ENCODE peak calls at places on chromosomes 11 and 22, in ten cellular contexts. One of them, this sample, is unnamed.
A peak's percentile ranks its signal among the peaks of the same experiment; 100 is the strongest.

GRCh38 chr22:48517039-48518030 is 1310.3 kb downstream of the BRD1 start:
- DNase-seq in sigmoid colon: peak; percentile 80
- DNase-seq in suprapubic skin: no peak
- DNase-seq in esophagus muscularis mucosa: no peak
- DNase-seq in breast epithelium: no peak
- DNase-seq in spleen: no peak
- DNase-seq in K562: no peak
- DNase-seq in prostate gland: no peak
- DNase-seq in transverse colon: no peak
- DNase-seq in HCT116: no peak
- DNase-seq in this sample: no peak

GRCh38 chr11:2362414-2362813 is 14.7 kb upstream of the CD81 start:
- DNase-seq in sigmoid colon: no peak
- DNase-seq in suprapubic skin: no peak
- DNase-seq in esophagus muscularis mucosa: no peak
- DNase-seq in breast epithelium: peak; percentile 34
- DNase-seq in spleen: no peak
- DNase-seq in K562: no peak
- DNase-seq in prostate gland: no peak
- DNase-seq in transverse colon: no peak
- DNase-seq in HCT116: no peak
- DNase-seq in this sample: no peak

GRCh38 chr11:28058333-28058732 is 49.6 kb downstream of the KIF18A start:
- DNase-seq in sigmoid colon: no peak
- DNase-seq in suprapubic skin: no peak
- DNase-seq in esophagus muscularis mucosa: no peak
- DNase-seq in breast epithelium: no peak
- DNase-seq in spleen: no peak
- DNase-seq in K562: no peak
- DNase-seq in prostate gland: no peak
- DNase-seq in transverse colon: no peak
- DNase-seq in HCT116: no peak
- DNase-seq in this sample: no peak

GRCh38 chr11:130720232-130720787 is 196.0 kb downstream of the SNX19 start:
- DNase-seq in sigmoid colon: no peak
- DNase-seq in suprapubic skin: no peak
- DNase-seq in esophagus muscularis mucosa: peak; percentile 89
- DNase-seq in breast epithelium: no peak
- DNase-seq in spleen: no peak
- DNase-seq in K562: no peak
- DNase-seq in prostate gland: no peak
- DNase-seq in transverse colon: no peak
- DNase-seq in HCT116: no peak
- DNase-seq in this sample: no peak

GRCh38 chr11:109490953-109491733 is 69.2 kb downstream of the C11orf87 start:
- DNase-seq in sigmoid colon: no peak
- DNase-seq in suprapubic skin: no peak
- DNase-seq in esophagus muscularis mucosa: no peak
- DNase-seq in breast epithelium: no peak
- DNase-seq in spleen: no peak
- DNase-seq in K562: no peak
- DNase-seq in prostate gland: no peak
- DNase-seq in transverse colon: no peak
- DNase-seq in HCT116: no peak
- DNase-seq in this sample: no peak

GRCh38 chr11:69658606-69659450 is 16.3 kb downstream of the LTO1 start:
- DNase-seq in sigmoid colon: no peak
- DNase-seq in suprapubic skin: peak; percentile 33
- DNase-seq in esophagus muscularis mucosa: no peak
- DNase-seq in breast epithelium: no peak
- DNase-seq in spleen: peak; percentile 57
- DNase-seq in K562: no peak
- DNase-seq in prostate gland: no peak
- DNase-seq in transverse colon: no peak
- DNase-seq in HCT116: no peak
- DNase-seq in this sample: no peak

GRCh38 chr11:34192481-34193401 is 87.3 kb downstream of the NAT10 start:
- DNase-seq in sigmoid colon: peak; percentile 86
- DNase-seq in suprapubic skin: peak; percentile 80
- DNase-seq in esophagus muscularis mucosa: no peak
- DNase-seq in breast epithelium: no peak
- DNase-seq in spleen: no peak
- DNase-seq in K562: no peak
- DNase-seq in prostate gland: peak; percentile 38
- DNase-seq in transverse colon: peak; percentile 28
- DNase-seq in HCT116: peak; percentile 60
- DNase-seq in this sample: no peak

GRCh38 chr11:47391077-47391583 is 12.8 kb upstream of the SPI1 start:
- DNase-seq in sigmoid colon: peak; percentile 77
- DNase-seq in suprapubic skin: peak; percentile 74
- DNase-seq in esophagus muscularis mucosa: no peak
- DNase-seq in breast epithelium: no peak
- DNase-seq in spleen: peak; percentile 91
- DNase-seq in K562: no peak
- DNase-seq in prostate gland: no peak
- DNase-seq in transverse colon: no peak
- DNase-seq in HCT116: no peak
- DNase-seq in this sample: no peak

GRCh38 chr11:71931245-71931602 is 2.4 kb downstream of the RNF121 start:
- DNase-seq in sigmoid colon: no peak
- DNase-seq in suprapubic skin: no peak
- DNase-seq in esophagus muscularis mucosa: no peak
- DNase-seq in breast epithelium: no peak
- DNase-seq in spleen: no peak
- DNase-seq in K562: no peak
- DNase-seq in prostate gland: no peak
- DNase-seq in transverse colon: no peak
- DNase-seq in HCT116: no peak
- DNase-seq in this sample: no peak

GRCh38 chr11:71930556-71931244 is 1.9 kb downstream of the RNF121 start:
- DNase-seq in sigmoid colon: no peak
- DNase-seq in suprapubic skin: no peak
- DNase-seq in esophagus muscularis mucosa: no peak
- DNase-seq in breast epithelium: no peak
- DNase-seq in spleen: no peak
- DNase-seq in K562: no peak
- DNase-seq in prostate gland: no peak
- DNase-seq in transverse colon: no peak
- DNase-seq in HCT116: no peak
- DNase-seq in this sample: no peak

GRCh38 chr11:71928739-71929443 is at the start of gene RNF121:
- DNase-seq in sigmoid colon: peak; percentile 98
- DNase-seq in suprapubic skin: peak; percentile 98
- DNase-seq in esophagus muscularis mucosa: peak; percentile 99
- DNase-seq in breast epithelium: peak; percentile 98
- DNase-seq in spleen: peak; percentile 99
- DNase-seq in K562: peak; percentile 96
- DNase-seq in prostate gland: peak; percentile 97
- DNase-seq in transverse colon: peak; percentile 98
- DNase-seq in HCT116: peak; percentile 91
- DNase-seq in this sample: peak; percentile 96

GRCh38 chr11:71929491-71929890 is 645 bp downstream of the RNF121 start:
- DNase-seq in sigmoid colon: no peak
- DNase-seq in suprapubic skin: no peak
- DNase-seq in esophagus muscularis mucosa: no peak
- DNase-seq in breast epithelium: no peak
- DNase-seq in spleen: no peak
- DNase-seq in K562: no peak
- DNase-seq in prostate gland: no peak
- DNase-seq in transverse colon: no peak
- DNase-seq in HCT116: no peak
- DNase-seq in this sample: no peak

GRCh38 chr11:71927813-71928738 is at the start of gene XNDC1N:
- DNase-seq in sigmoid colon: peak; percentile 86
- DNase-seq in suprapubic skin: peak; percentile 78
- DNase-seq in esophagus muscularis mucosa: peak; percentile 93
- DNase-seq in breast epithelium: peak; percentile 60
- DNase-seq in spleen: peak; percentile 91
- DNase-seq in K562: peak; percentile 80
- DNase-seq in prostate gland: peak; percentile 77
- DNase-seq in transverse colon: peak; percentile 40
- DNase-seq in HCT116: peak; percentile 86
- DNase-seq in this sample: no peak
- TF ChIP-seq POLR2AphosphoS5 in sigmoid colon: no peak
- TF ChIP-seq POLR2AphosphoS5 in suprapubic skin: peak; percentile 6
- TF ChIP-seq POLR2AphosphoS5 in esophagus muscularis mucosa: no peak
- TF ChIP-seq POLR2AphosphoS5 in breast epithelium: no peak
- TF ChIP-seq POLR2AphosphoS5 in spleen: peak; percentile 28
- TF ChIP-seq POLR2AphosphoS5 in K562: peak; percentile 50
- TF ChIP-seq POLR2AphosphoS5 in prostate gland: peak; percentile 84
- TF ChIP-seq POLR2AphosphoS5 in transverse colon: no peak
- TF ChIP-seq POLR2AphosphoS5 in HCT116: no peak
- TF ChIP-seq POLR2AphosphoS5 in this sample: peak; percentile 97

GRCh38 chr11:43574949-43575915 is 105.3 kb upstream of the HSD17B12 start:
- DNase-seq in sigmoid colon: peak; percentile 68
- DNase-seq in suprapubic skin: no peak
- DNase-seq in esophagus muscularis mucosa: no peak
- DNase-seq in breast epithelium: no peak
- DNase-seq in spleen: no peak
- DNase-seq in K562: no peak
- DNase-seq in prostate gland: no peak
- DNase-seq in transverse colon: no peak
- DNase-seq in HCT116: no peak
- DNase-seq in this sample: no peak
- H3K4me3 ChIP-seq in sigmoid colon: peak overlapping the region; percentile 42
- H3K4me3 ChIP-seq in suprapubic skin: peak overlapping the region; percentile 34
- H3K4me3 ChIP-seq in esophagus muscularis mucosa: peak overlapping the region; percentile 45
- H3K4me3 ChIP-seq in breast epithelium: peak overlapping the region; percentile 34
- H3K4me3 ChIP-seq in spleen: peak overlapping the region; percentile 21
- H3K4me3 ChIP-seq in K562: no peak overlapping the region
- H3K4me3 ChIP-seq in prostate gland: peak overlapping the region; percentile 5
- H3K4me3 ChIP-seq in transverse colon: no peak overlapping the region
- H3K4me3 ChIP-seq in HCT116: no peak overlapping the region
- H3K4me3 ChIP-seq in this sample: peak overlapping the region; percentile 10

DNA sequence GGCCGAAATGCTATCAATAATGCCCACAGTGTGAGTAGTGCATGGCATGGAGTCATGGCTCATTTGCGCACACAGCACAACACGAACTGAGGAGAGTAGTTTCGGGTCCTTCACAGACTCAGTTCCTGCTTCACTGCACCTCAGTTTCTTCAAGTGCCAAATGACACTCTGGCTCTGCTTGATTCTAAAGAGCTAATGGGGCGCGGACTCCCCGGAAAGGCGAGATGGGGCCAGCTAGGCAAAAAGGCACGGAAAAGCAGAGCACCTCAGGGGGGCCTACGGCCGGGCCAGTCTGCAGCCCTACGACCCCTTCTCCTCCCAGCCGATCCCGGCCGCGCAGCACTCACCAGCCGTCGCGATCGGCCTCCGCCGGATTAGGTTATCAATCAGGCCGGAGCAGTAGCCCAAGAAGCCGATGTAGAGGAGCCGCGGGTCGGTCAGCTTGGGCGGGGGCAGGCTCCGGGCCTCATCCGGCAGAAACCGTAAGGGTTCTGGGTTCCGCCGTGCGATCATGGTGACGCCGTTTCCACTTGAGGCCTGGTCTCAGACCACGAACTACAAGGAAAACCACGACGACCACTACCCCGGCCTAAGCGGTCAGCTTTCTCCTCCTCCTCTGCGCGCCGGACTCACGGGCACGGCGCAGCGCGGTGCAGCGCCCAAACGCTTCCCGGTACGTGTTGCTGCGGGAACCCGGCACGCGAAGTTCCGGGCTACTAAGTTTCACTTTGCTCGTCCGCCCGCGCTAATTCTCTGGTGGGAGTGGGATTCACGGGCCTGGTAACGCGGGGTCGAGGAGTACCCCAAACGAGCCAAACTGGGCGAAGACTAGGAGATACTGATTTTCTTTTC is at the start of gene NDUFC2:
- DNase-seq in sigmoid colon: peak; percentile 88
- DNase-seq in suprapubic skin: peak; percentile 78
- DNase-seq in esophagus muscularis mucosa: peak; percentile 94
- DNase-seq in breast epithelium: peak; percentile 79
- DNase-seq in spleen: peak; percentile 94
- DNase-seq in K562: peak; percentile 79
- DNase-seq in prostate gland: peak; percentile 72
- DNase-seq in transverse colon: peak; percentile 83
- DNase-seq in HCT116: peak; percentile 57
- DNase-seq in this sample: no peak
- TF ChIP-seq POLR2A in sigmoid colon: peak; percentile 61
- TF ChIP-seq POLR2A in suprapubic skin: no peak
- TF ChIP-seq POLR2A in esophagus muscularis mucosa: no peak
- TF ChIP-seq POLR2A in breast epithelium: peak; percentile 49
- TF ChIP-seq POLR2A in spleen: no peak
- TF ChIP-seq POLR2A in K562: peak; percentile 91
- TF ChIP-seq POLR2A in prostate gland: peak; percentile 28
- TF ChIP-seq POLR2A in transverse colon: peak; percentile 71
- TF ChIP-seq POLR2A in HCT116: peak; percentile 78
- TF ChIP-seq POLR2A in this sample: peak; percentile 40

DNA sequence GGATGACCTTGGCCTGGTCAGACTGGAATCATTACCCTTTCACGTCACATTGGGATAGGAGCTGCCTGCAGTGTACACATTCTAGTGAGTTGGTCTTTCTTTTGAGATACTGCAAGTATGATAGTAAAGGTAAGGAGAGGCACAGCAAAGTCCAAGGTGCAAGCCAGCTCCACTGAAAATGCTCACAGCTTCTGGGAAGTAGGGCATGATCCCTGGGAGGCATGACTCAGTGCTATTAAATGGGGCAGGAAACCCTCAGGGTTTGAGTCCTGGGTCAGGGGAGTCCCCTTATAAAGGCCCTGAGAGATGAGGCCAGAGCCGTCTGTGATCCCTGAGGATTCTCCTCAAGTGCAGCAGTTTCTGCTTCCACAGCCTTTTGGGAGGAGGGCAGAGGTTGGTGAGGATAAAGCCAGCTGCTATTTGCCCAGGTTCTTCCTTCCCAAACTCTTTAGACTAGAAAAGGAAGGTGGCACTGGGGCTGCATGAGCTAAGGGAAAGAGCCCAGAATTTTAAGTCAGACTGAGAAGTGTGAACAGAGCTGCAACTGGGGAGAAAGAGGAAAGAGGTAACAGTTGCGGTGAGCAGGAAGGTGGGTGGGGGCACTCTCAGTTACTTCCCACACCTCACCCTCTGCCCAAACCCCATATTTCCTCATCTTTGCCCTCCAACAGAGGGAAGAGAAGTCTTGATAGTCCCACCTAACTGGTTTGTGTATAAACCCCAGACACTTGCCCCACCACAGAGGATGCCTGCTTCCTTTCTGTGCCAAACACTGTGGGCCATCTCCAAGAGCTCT is 14.4 kb upstream of the OR52K1 start:
- DNase-seq in sigmoid colon: no peak
- DNase-seq in suprapubic skin: no peak
- DNase-seq in esophagus muscularis mucosa: no peak
- DNase-seq in breast epithelium: no peak
- DNase-seq in spleen: no peak
- DNase-seq in K562: no peak
- DNase-seq in prostate gland: no peak
- DNase-seq in transverse colon: no peak
- DNase-seq in HCT116: no peak
- DNase-seq in this sample: no peak
- TF ChIP-seq POLR2AphosphoS5 in sigmoid colon: no peak
- TF ChIP-seq POLR2AphosphoS5 in suprapubic skin: no peak
- TF ChIP-seq POLR2AphosphoS5 in esophagus muscularis mucosa: no peak
- TF ChIP-seq POLR2AphosphoS5 in breast epithelium: no peak
- TF ChIP-seq POLR2AphosphoS5 in spleen: no peak
- TF ChIP-seq POLR2AphosphoS5 in K562: no peak
- TF ChIP-seq POLR2AphosphoS5 in prostate gland: no peak
- TF ChIP-seq POLR2AphosphoS5 in transverse colon: no peak
- TF ChIP-seq POLR2AphosphoS5 in HCT116: no peak
- TF ChIP-seq POLR2AphosphoS5 in this sample: no peak

This sample was measured in vagina.